ENCODE peak calls at places on chromosomes 16 and 17, in four cellular contexts. D, A, M and S are unnamed samples.

GRCh38 chr17:42568341-42569111 is 1.6 kb downstream of the MLX start:
- DNase-seq in A (no peak), D (no peak), M (no peak), S (no peak)

GRCh38 chr17:40458001-40458791 is 14.9 kb downstream of the IGFBP4 start:
- DNase-seq in A (no peak), D (no peak), M (no peak), S (no peak)

GRCh38 chr16:28845173-28846079 is 722 bp downstream of the TUFM start:
- DNase-seq in M (no peak), D (no peak), A (no peak), S (no peak)

GRCh38 chr17:39404542-39405378 is 3.3 kb upstream of the FBXL20 start:
- DNase-seq in M (no peak), D (no peak), A (no peak), S (no peak)

GRCh38 chr17:80829166-80829813 is 162.4 kb upstream of the CHMP6 start:
- DNase-seq in M (no peak), A (no peak), D (no peak), S (no peak)

GRCh38 chr17:66304304-66305174 is 2.1 kb downstream of the PRKCA start:
- DNase-seq in M (no peak), D (no peak), A (no peak), S (no peak)

GRCh38 chr17:39222151-39222550 is 3.6 kb downstream of the STAC2 start:
- DNase-seq in A (no peak), M (no peak), D (no peak), S (no peak)

GRCh38 chr17:68134046-68134637 is 98.6 kb downstream of the KPNA2 start:
- DNase-seq in D (no peak), A (no peak), M (no peak), S (no peak)

GRCh38 chr17:16371742-16372141 is 9.1 kb upstream of the UBB start:
- DNase-seq in A (no peak), M (no peak), D (no peak), S (no peak)

GRCh38 chr16:66326995-66327513 is 39.4 kb upstream of the CDH5 start:
- DNase-seq in D (peak), A (no peak), M (no peak), S (no peak)

GRCh38 chr17:70352834-70353233 is 183.5 kb downstream of the KCNJ2 start:
- DNase-seq in A (no peak), D (no peak), M (no peak), S (no peak)

GRCh38 chr17:19703776-19704371 is 12.5 kb downstream of the SLC47A2 start:
- DNase-seq in A (no peak), M (no peak), D (no peak), S (no peak)

GRCh38 chr17:74210191-74211140 is 2.9 kb upstream of the TTYH2 start:
- DNase-seq in A (peak), D (peak), M (no peak), S (peak)

GRCh38 chr17:41141361-41141760 is 1.0 kb upstream of the KRTAP4-6 start:
- DNase-seq in M (no peak), D (no peak), A (no peak), S (no peak)

GRCh38 chr16:83924686-83925085 is 25.8 kb downstream of the MLYCD start:
- DNase-seq in A (no peak), D (no peak), M (no peak), S (no peak)

GRCh38 chr17:16288860-16289571 is 64.3 kb downstream of the CENPV start:
- DNase-seq in A (no peak), M (no peak), D (no peak), S (no peak)

GRCh38 chr16:10749680-10750035 is 6.0 kb downstream of the NUBP1 start:
- DNase-seq in M (no peak), D (no peak), A (no peak), S (no peak)

GRCh38 chr16:66271074-66272060 is 95.1 kb upstream of the CDH5 start:
- DNase-seq in D (no peak), A (no peak), M (no peak), S (no peak)

GRCh38 chr17:75271955-75272847 is 1.2 kb upstream of the MIF4GD start:
- DNase-seq in M (no peak), D (no peak), A (no peak), S (no peak)

GRCh38 chr17:1783834-1784611 is 22.2 kb downstream of the SERPINF1 start:
- DNase-seq in M (no peak), D (peak), A (no peak), S (no peak)

GRCh38 chr17:419073-419735 is 66.6 kb upstream of the RPH3AL start:
- DNase-seq in D (peak), M (no peak), A (peak), S (peak)

GRCh38 chr16:31216552-31217530 is at the start of gene PYDC1:
- DNase-seq in M (no peak), D (no peak), A (no peak), S (no peak)

GRCh38 chr17:72192409-72193192 is 71.8 kb downstream of the SOX9 start:
- DNase-seq in D (no peak), A (no peak), M (no peak), S (no peak)

GRCh38 chr16:75281826-75282225 is 30.4 kb upstream of the BCAR1 start:
- DNase-seq in A (no peak), M (no peak), D (no peak), S (no peak)

GRCh38 chr16:31842864-31843263 is 30.7 kb upstream of the ZNF267 start:
- DNase-seq in M (no peak), A (no peak), D (no peak), S (no peak)

GRCh38 chr17:78462148-78462547 is 83.7 kb downstream of the PGS1 start:
- DNase-seq in A (no peak), M (no peak), D (no peak), S (no peak)